ENCODE peak calls at places on chromosomes 11 and 22, in five cellular contexts. One of them, this sample, is unnamed.
A peak's percentile ranks its signal among the peaks of the same experiment; 100 is the strongest.

GRCh38 chr22:35608088-35608487 is 9.0 kb downstream of the MB start:
- DNase-seq in globus pallidus: no peak
- DNase-seq in A549: no peak
- DNase-seq in NCI-H774: no peak
- DNase-seq in activated T-cell treated with anti-CD3 and anti-CD28 coated beads, Interleukin-2, amount 50 U/mL, for 4 hours: no peak
- DNase-seq in this sample: no peak

GRCh38 chr11:96313163-96313562 is 29.8 kb downstream of the MAML2 start:
- DNase-seq in globus pallidus: no peak
- DNase-seq in activated T-cell treated with anti-CD3 and anti-CD28 coated beads, Interleukin-2, amount 50 U/mL, for 4 hours: no peak
- DNase-seq in A549: no peak
- DNase-seq in NCI-H774: no peak
- DNase-seq in this sample: no peak

GRCh38 chr11:11731311-11732083 is 109.7 kb upstream of the GALNT18 start:
- DNase-seq in NCI-H774: peak; percentile 9
- DNase-seq in A549: peak; percentile 10
- DNase-seq in activated T-cell treated with anti-CD3 and anti-CD28 coated beads, Interleukin-2, amount 50 U/mL, for 4 hours: no peak
- DNase-seq in globus pallidus: no peak
- DNase-seq in this sample: no peak

GRCh38 chr11:35158371-35159081 is 19.6 kb downstream of the CD44 start:
- DNase-seq in A549: no peak
- DNase-seq in activated T-cell treated with anti-CD3 and anti-CD28 coated beads, Interleukin-2, amount 50 U/mL, for 4 hours: no peak
- DNase-seq in NCI-H774: no peak
- DNase-seq in globus pallidus: peak; percentile 51
- DNase-seq in this sample: no peak

GRCh38 chr11:16494918-16495691 is 138.8 kb upstream of the SOX6 start:
- DNase-seq in globus pallidus: no peak
- DNase-seq in NCI-H774: no peak
- DNase-seq in activated T-cell treated with anti-CD3 and anti-CD28 coated beads, Interleukin-2, amount 50 U/mL, for 4 hours: no peak
- DNase-seq in A549: no peak
- DNase-seq in this sample: no peak

GRCh38 chr22:50403701-50404101 is 60.6 kb downstream of the PPP6R2 start:
- DNase-seq in globus pallidus: peak; percentile 62
- DNase-seq in activated T-cell treated with anti-CD3 and anti-CD28 coated beads, Interleukin-2, amount 50 U/mL, for 4 hours: no peak
- DNase-seq in A549: no peak
- DNase-seq in NCI-H774: no peak
- DNase-seq in this sample: peak; percentile 45

GRCh38 chr11:118953265-118953664 is 2.8 kb upstream of the UPK2 start:
- DNase-seq in activated T-cell treated with anti-CD3 and anti-CD28 coated beads, Interleukin-2, amount 50 U/mL, for 4 hours: no peak
- DNase-seq in globus pallidus: peak; percentile 83
- DNase-seq in NCI-H774: peak; percentile 12
- DNase-seq in A549: peak; percentile 22
- DNase-seq in this sample: peak; percentile 81

GRCh38 chr22:20319745-20320658 is at the start of gene DGCR6L:
- DNase-seq in activated T-cell treated with anti-CD3 and anti-CD28 coated beads, Interleukin-2, amount 50 U/mL, for 4 hours: peak; percentile 96
- DNase-seq in globus pallidus: peak; percentile 86
- DNase-seq in A549: peak; percentile 94
- DNase-seq in NCI-H774: peak; percentile 85
- DNase-seq in this sample: peak; percentile 98

GRCh38 chr11:69540118-69541000 is 58.9 kb downstream of the LINC01488 start:
- DNase-seq in NCI-H774: no peak
- DNase-seq in globus pallidus: no peak
- DNase-seq in A549: no peak
- DNase-seq in activated T-cell treated with anti-CD3 and anti-CD28 coated beads, Interleukin-2, amount 50 U/mL, for 4 hours: no peak
- DNase-seq in this sample: peak; percentile 57

GRCh38 chr22:32839776-32840571 is 38.5 kb downstream of the TIMP3 start:
- DNase-seq in globus pallidus: no peak
- DNase-seq in NCI-H774: no peak
- DNase-seq in activated T-cell treated with anti-CD3 and anti-CD28 coated beads, Interleukin-2, amount 50 U/mL, for 4 hours: no peak
- DNase-seq in A549: no peak
- DNase-seq in this sample: peak; percentile 89

GRCh38 chr11:66459138-66459778 is 7.4 kb upstream of the PELI3 start:
- DNase-seq in activated T-cell treated with anti-CD3 and anti-CD28 coated beads, Interleukin-2, amount 50 U/mL, for 4 hours: no peak
- DNase-seq in A549: no peak
- DNase-seq in NCI-H774: no peak
- DNase-seq in globus pallidus: no peak
- DNase-seq in this sample: no peak

GRCh38 chr11:80186687-80187086 is 745.9 kb upstream of the TENM4 start:
- DNase-seq in globus pallidus: no peak
- DNase-seq in A549: no peak
- DNase-seq in NCI-H774: no peak
- DNase-seq in activated T-cell treated with anti-CD3 and anti-CD28 coated beads, Interleukin-2, amount 50 U/mL, for 4 hours: no peak
- DNase-seq in this sample: no peak

GRCh38 chr22:20254975-20255946 is 12.9 kb downstream of the RTN4R start:
- DNase-seq in A549: no peak
- DNase-seq in activated T-cell treated with anti-CD3 and anti-CD28 coated beads, Interleukin-2, amount 50 U/mL, for 4 hours: no peak
- DNase-seq in NCI-H774: no peak
- DNase-seq in globus pallidus: no peak
- DNase-seq in this sample: no peak

GRCh38 chr22:32745251-32745995 is 56.1 kb upstream of the TIMP3 start:
- DNase-seq in NCI-H774: no peak
- DNase-seq in globus pallidus: no peak
- DNase-seq in A549: no peak
- DNase-seq in activated T-cell treated with anti-CD3 and anti-CD28 coated beads, Interleukin-2, amount 50 U/mL, for 4 hours: no peak
- DNase-seq in this sample: peak; percentile 43

GRCh38 chr11:114279778-114280532 is 16.2 kb upstream of the NNMT start:
- DNase-seq in NCI-H774: no peak
- DNase-seq in A549: no peak
- DNase-seq in globus pallidus: no peak
- DNase-seq in activated T-cell treated with anti-CD3 and anti-CD28 coated beads, Interleukin-2, amount 50 U/mL, for 4 hours: no peak
- DNase-seq in this sample: no peak

GRCh38 chr11:105598371-105598770 is 11.5 kb upstream of the GRIA4 start:
- DNase-seq in activated T-cell treated with anti-CD3 and anti-CD28 coated beads, Interleukin-2, amount 50 U/mL, for 4 hours: no peak
- DNase-seq in globus pallidus: no peak
- DNase-seq in NCI-H774: no peak
- DNase-seq in A549: no peak
- DNase-seq in this sample: no peak

GRCh38 chr22:30605449-30606110 is 1.4 kb upstream of the TCN2 start:
- DNase-seq in NCI-H774: peak; percentile 19
- DNase-seq in globus pallidus: peak; percentile 48
- DNase-seq in activated T-cell treated with anti-CD3 and anti-CD28 coated beads, Interleukin-2, amount 50 U/mL, for 4 hours: peak; percentile 14
- DNase-seq in A549: peak; percentile 69
- DNase-seq in this sample: peak; percentile 65

GRCh38 chr22:48748860-48749554 is 1078.7 kb downstream of the BRD1 start:
- DNase-seq in A549: no peak
- DNase-seq in NCI-H774: no peak
- DNase-seq in activated T-cell treated with anti-CD3 and anti-CD28 coated beads, Interleukin-2, amount 50 U/mL, for 4 hours: no peak
- DNase-seq in globus pallidus: no peak
- DNase-seq in this sample: no peak

GRCh38 chr11:101063706-101064105 is 65.9 kb downstream of the PGR start:
- DNase-seq in globus pallidus: no peak
- DNase-seq in NCI-H774: no peak
- DNase-seq in A549: no peak
- DNase-seq in activated T-cell treated with anti-CD3 and anti-CD28 coated beads, Interleukin-2, amount 50 U/mL, for 4 hours: no peak
- DNase-seq in this sample: no peak

GRCh38 chr11:93838967-93839366 is 11.5 kb downstream of the VSTM5 start:
- DNase-seq in activated T-cell treated with anti-CD3 and anti-CD28 coated beads, Interleukin-2, amount 50 U/mL, for 4 hours: no peak
- DNase-seq in globus pallidus: no peak
- DNase-seq in A549: no peak
- DNase-seq in NCI-H774: no peak
- DNase-seq in this sample: no peak

GRCh38 chr11:35850191-35850590 is 93.7 kb upstream of the LDLRAD3 start:
- DNase-seq in A549: no peak
- DNase-seq in globus pallidus: no peak
- DNase-seq in activated T-cell treated with anti-CD3 and anti-CD28 coated beads, Interleukin-2, amount 50 U/mL, for 4 hours: no peak
- DNase-seq in NCI-H774: no peak
- DNase-seq in this sample: no peak

GRCh38 chr11:119699227-119699626 is 29.8 kb downstream of the NECTIN1 start:
- DNase-seq in globus pallidus: no peak
- DNase-seq in activated T-cell treated with anti-CD3 and anti-CD28 coated beads, Interleukin-2, amount 50 U/mL, for 4 hours: no peak
- DNase-seq in A549: no peak
- DNase-seq in NCI-H774: no peak
- DNase-seq in this sample: no peak

GRCh38 chr11:12148882-12149281 is 38.5 kb downstream of the MICAL2 start:
- DNase-seq in NCI-H774: no peak
- DNase-seq in activated T-cell treated with anti-CD3 and anti-CD28 coated beads, Interleukin-2, amount 50 U/mL, for 4 hours: no peak
- DNase-seq in globus pallidus: no peak
- DNase-seq in A549: no peak
- DNase-seq in this sample: no peak

GRCh38 chr22:38518620-38519019 is 12.5 kb upstream of the DDX17 start:
- DNase-seq in globus pallidus: no peak
- DNase-seq in activated T-cell treated with anti-CD3 and anti-CD28 coated beads, Interleukin-2, amount 50 U/mL, for 4 hours: no peak
- DNase-seq in NCI-H774: no peak
- DNase-seq in A549: no peak
- DNase-seq in this sample: no peak

GRCh38 chr22:46915978-46916730 is 153.7 kb downstream of the TBC1D22A start:
- DNase-seq in A549: no peak
- DNase-seq in globus pallidus: no peak
- DNase-seq in NCI-H774: no peak
- DNase-seq in activated T-cell treated with anti-CD3 and anti-CD28 coated beads, Interleukin-2, amount 50 U/mL, for 4 hours: no peak
- DNase-seq in this sample: no peak

GRCh38 chr11:19879309-19880087 is 166.9 kb downstream of the NAV2 start:
- DNase-seq in globus pallidus: peak; percentile 48
- DNase-seq in activated T-cell treated with anti-CD3 and anti-CD28 coated beads, Interleukin-2, amount 50 U/mL, for 4 hours: no peak
- DNase-seq in NCI-H774: no peak
- DNase-seq in A549: no peak
- DNase-seq in this sample: no peak

GRCh38 chr22:45212306-45212709 is 28.4 kb downstream of the KIAA0930 start:
- DNase-seq in NCI-H774: no peak
- DNase-seq in activated T-cell treated with anti-CD3 and anti-CD28 coated beads, Interleukin-2, amount 50 U/mL, for 4 hours: no peak
- DNase-seq in A549: peak; percentile 74
- DNase-seq in globus pallidus: peak; percentile 98
- DNase-seq in this sample: peak; percentile 47

GRCh38 chr22:40922484-40923303 is 28.5 kb upstream of the RBX1 start:
- DNase-seq in globus pallidus: peak; percentile 57
- DNase-seq in activated T-cell treated with anti-CD3 and anti-CD28 coated beads, Interleukin-2, amount 50 U/mL, for 4 hours: no peak
- DNase-seq in NCI-H774: peak; percentile 0
- DNase-seq in A549: peak; percentile 47
- DNase-seq in this sample: peak; percentile 76

GRCh38 chr11:729492-730074 is 17.7 kb upstream of the TALDO1 start:
- DNase-seq in NCI-H774: no peak
- DNase-seq in A549: no peak
- DNase-seq in globus pallidus: peak; percentile 97
- DNase-seq in activated T-cell treated with anti-CD3 and anti-CD28 coated beads, Interleukin-2, amount 50 U/mL, for 4 hours: no peak
- DNase-seq in this sample: no peak

GRCh38 chr11:30501744-30502143 is 84.4 kb downstream of the MPPED2 start:
- DNase-seq in activated T-cell treated with anti-CD3 and anti-CD28 coated beads, Interleukin-2, amount 50 U/mL, for 4 hours: no peak
- DNase-seq in globus pallidus: no peak
- DNase-seq in NCI-H774: no peak
- DNase-seq in A549: no peak
- DNase-seq in this sample: no peak

GRCh38 chr11:1330473-1330872 is 21.0 kb upstream of the TOLLIP start:
- DNase-seq in A549: no peak
- DNase-seq in activated T-cell treated with anti-CD3 and anti-CD28 coated beads, Interleukin-2, amount 50 U/mL, for 4 hours: no peak
- DNase-seq in globus pallidus: no peak
- DNase-seq in NCI-H774: no peak
- DNase-seq in this sample: no peak

GRCh38 chr11:88174627-88175003 is 628 bp downstream of the RAB38 start:
- DNase-seq in globus pallidus: peak; percentile 11
- DNase-seq in NCI-H774: peak; percentile 30
- DNase-seq in A549: peak; percentile 24
- DNase-seq in activated T-cell treated with anti-CD3 and anti-CD28 coated beads, Interleukin-2, amount 50 U/mL, for 4 hours: peak; percentile 16
- DNase-seq in this sample: peak; percentile 82

GRCh38 chr11:69320756-69321741 is 27.1 kb downstream of the MYEOV start:
- DNase-seq in A549: no peak
- DNase-seq in NCI-H774: no peak
- DNase-seq in activated T-cell treated with anti-CD3 and anti-CD28 coated beads, Interleukin-2, amount 50 U/mL, for 4 hours: no peak
- DNase-seq in globus pallidus: no peak
- DNase-seq in this sample: no peak

GRCh38 chr11:15370774-15371173 is 256.1 kb downstream of the INSC start:
- DNase-seq in globus pallidus: no peak
- DNase-seq in activated T-cell treated with anti-CD3 and anti-CD28 coated beads, Interleukin-2, amount 50 U/mL, for 4 hours: no peak
- DNase-seq in A549: no peak
- DNase-seq in NCI-H774: no peak
- DNase-seq in this sample: peak; percentile 74

GRCh38 chr11:57410287-57410686 is 16.6 kb downstream of the SLC43A3 start:
- DNase-seq in NCI-H774: no peak
- DNase-seq in globus pallidus: no peak
- DNase-seq in A549: no peak
- DNase-seq in activated T-cell treated with anti-CD3 and anti-CD28 coated beads, Interleukin-2, amount 50 U/mL, for 4 hours: no peak
- DNase-seq in this sample: no peak

GRCh38 chr11:130192845-130193267 is 33.3 kb downstream of the ST14 start:
- DNase-seq in NCI-H774: no peak
- DNase-seq in A549: no peak
- DNase-seq in activated T-cell treated with anti-CD3 and anti-CD28 coated beads, Interleukin-2, amount 50 U/mL, for 4 hours: no peak
- DNase-seq in globus pallidus: no peak
- DNase-seq in this sample: peak; percentile 33

GRCh38 chr11:57903441-57904123 is 120.1 kb upstream of the OR9Q1 start:
- DNase-seq in globus pallidus: no peak
- DNase-seq in activated T-cell treated with anti-CD3 and anti-CD28 coated beads, Interleukin-2, amount 50 U/mL, for 4 hours: peak; percentile 8
- DNase-seq in NCI-H774: no peak
- DNase-seq in A549: peak; percentile 45
- DNase-seq in this sample: no peak

GRCh38 chr22:36610056-36610455 is 81.1 kb upstream of the EIF3D start:
- DNase-seq in NCI-H774: no peak
- DNase-seq in globus pallidus: no peak
- DNase-seq in A549: no peak
- DNase-seq in activated T-cell treated with anti-CD3 and anti-CD28 coated beads, Interleukin-2, amount 50 U/mL, for 4 hours: no peak
- DNase-seq in this sample: no peak

GRCh38 chr11:66015936-66016792 is 4.4 kb downstream of the CST6 start:
- DNase-seq in NCI-H774: no peak
- DNase-seq in activated T-cell treated with anti-CD3 and anti-CD28 coated beads, Interleukin-2, amount 50 U/mL, for 4 hours: no peak
- DNase-seq in globus pallidus: no peak
- DNase-seq in A549: no peak
- DNase-seq in this sample: no peak

This sample was measured in left kidney.